ENCODE peak calls at places on chromosomes 11 and 22, in seven cellular contexts. One of them, this sample, is unnamed.

GRCh38 chr11:31645747-31646146 is 136.2 kb downstream of the ELP4 start:
- DNase-seq in endodermal cell: no peak
- DNase-seq in neural progenitor cell: no peak
- DNase-seq in left ventricle myocardium inferior: no peak
- DNase-seq in ovary: no peak
- DNase-seq in ascending aorta: no peak
- DNase-seq in heart left ventricle: no peak
- DNase-seq in this sample: no peak

GRCh38 chr11:41926339-41926738 is 466.9 kb upstream of the LRRC4C start:
- DNase-seq in endodermal cell: no peak
- DNase-seq in neural progenitor cell: no peak
- DNase-seq in left ventricle myocardium inferior: no peak
- DNase-seq in ovary: no peak
- DNase-seq in ascending aorta: no peak
- DNase-seq in heart left ventricle: no peak
- DNase-seq in this sample: no peak

GRCh38 chr11:35066783-35067476 is 72.0 kb upstream of the CD44 start:
- DNase-seq in endodermal cell: no peak
- DNase-seq in neural progenitor cell: no peak
- DNase-seq in left ventricle myocardium inferior: no peak
- DNase-seq in ovary: no peak
- DNase-seq in ascending aorta: no peak
- DNase-seq in heart left ventricle: no peak
- DNase-seq in this sample: no peak

GRCh38 chr22:48678171-48679135 is 1149.2 kb downstream of the BRD1 start:
- DNase-seq in endodermal cell: no peak
- DNase-seq in neural progenitor cell: no peak
- DNase-seq in left ventricle myocardium inferior: peak; percentile 11
- DNase-seq in ovary: no peak
- DNase-seq in ascending aorta: no peak
- DNase-seq in heart left ventricle: peak; percentile 41
- DNase-seq in this sample: no peak

GRCh38 chr22:38244106-38244505 is 28.7 kb downstream of the TMEM184B start:
- DNase-seq in endodermal cell: no peak
- DNase-seq in neural progenitor cell: no peak
- DNase-seq in left ventricle myocardium inferior: no peak
- DNase-seq in ovary: no peak
- DNase-seq in ascending aorta: no peak
- DNase-seq in heart left ventricle: no peak
- DNase-seq in this sample: no peak

GRCh38 chr11:26578998-26579635 is 7.1 kb upstream of the MUC15 start:
- DNase-seq in endodermal cell: no peak
- DNase-seq in neural progenitor cell: no peak
- DNase-seq in left ventricle myocardium inferior: no peak
- DNase-seq in ovary: no peak
- DNase-seq in ascending aorta: no peak
- DNase-seq in heart left ventricle: no peak
- DNase-seq in this sample: no peak

GRCh38 chr11:134758342-134758931 is 346.4 kb upstream of the B3GAT1 start:
- DNase-seq in endodermal cell: peak; percentile 37
- DNase-seq in neural progenitor cell: no peak
- DNase-seq in left ventricle myocardium inferior: no peak
- DNase-seq in ovary: no peak
- DNase-seq in ascending aorta: peak; percentile 21
- DNase-seq in heart left ventricle: no peak
- DNase-seq in this sample: no peak

GRCh38 chr11:29816359-29816758 is 200.5 kb downstream of the KCNA4 start:
- DNase-seq in endodermal cell: no peak
- DNase-seq in neural progenitor cell: no peak
- DNase-seq in left ventricle myocardium inferior: no peak
- DNase-seq in ovary: no peak
- DNase-seq in ascending aorta: no peak
- DNase-seq in heart left ventricle: no peak
- DNase-seq in this sample: no peak

GRCh38 chr22:49014227-49015201 is 813.2 kb downstream of the BRD1 start:
- DNase-seq in endodermal cell: peak; percentile 23
- DNase-seq in neural progenitor cell: no peak
- DNase-seq in left ventricle myocardium inferior: no peak
- DNase-seq in ovary: peak; percentile 47
- DNase-seq in ascending aorta: no peak
- DNase-seq in heart left ventricle: peak; percentile 44
- DNase-seq in this sample: peak; percentile 8

GRCh38 chr22:33875316-33875715 is 45.0 kb downstream of the LARGE1 start:
- DNase-seq in endodermal cell: no peak
- DNase-seq in neural progenitor cell: no peak
- DNase-seq in left ventricle myocardium inferior: peak; percentile 27
- DNase-seq in ovary: no peak
- DNase-seq in ascending aorta: no peak
- DNase-seq in heart left ventricle: no peak
- DNase-seq in this sample: no peak

GRCh38 chr22:19289475-19290161 is 1.9 kb downstream of the CLTCL1 start:
- DNase-seq in endodermal cell: no peak
- DNase-seq in neural progenitor cell: no peak
- DNase-seq in left ventricle myocardium inferior: no peak
- DNase-seq in ovary: no peak
- DNase-seq in ascending aorta: no peak
- DNase-seq in heart left ventricle: no peak
- DNase-seq in this sample: no peak

GRCh38 chr22:19292262-19293230 is 1.0 kb upstream of the CLTCL1 start:
- DNase-seq in endodermal cell: peak; percentile 52
- DNase-seq in neural progenitor cell: no peak
- DNase-seq in left ventricle myocardium inferior: peak; percentile 15
- DNase-seq in ovary: peak; percentile 52
- DNase-seq in ascending aorta: peak; percentile 68
- DNase-seq in heart left ventricle: no peak
- DNase-seq in this sample: no peak

GRCh38 chr22:19290400-19291217 is 910 bp downstream of the CLTCL1 start:
- DNase-seq in endodermal cell: peak; percentile 54
- DNase-seq in neural progenitor cell: no peak
- DNase-seq in left ventricle myocardium inferior: no peak
- DNase-seq in ovary: no peak
- DNase-seq in ascending aorta: no peak
- DNase-seq in heart left ventricle: no peak
- DNase-seq in this sample: no peak

GRCh38 chr22:19291580-19292261 is at the start of gene CLTCL1:
- DNase-seq in endodermal cell: peak; percentile 95
- DNase-seq in neural progenitor cell: peak; percentile 96
- DNase-seq in left ventricle myocardium inferior: peak; percentile 88
- DNase-seq in ovary: peak; percentile 89
- DNase-seq in ascending aorta: peak; percentile 82
- DNase-seq in heart left ventricle: peak; percentile 93
- DNase-seq in this sample: peak; percentile 60

DNA sequence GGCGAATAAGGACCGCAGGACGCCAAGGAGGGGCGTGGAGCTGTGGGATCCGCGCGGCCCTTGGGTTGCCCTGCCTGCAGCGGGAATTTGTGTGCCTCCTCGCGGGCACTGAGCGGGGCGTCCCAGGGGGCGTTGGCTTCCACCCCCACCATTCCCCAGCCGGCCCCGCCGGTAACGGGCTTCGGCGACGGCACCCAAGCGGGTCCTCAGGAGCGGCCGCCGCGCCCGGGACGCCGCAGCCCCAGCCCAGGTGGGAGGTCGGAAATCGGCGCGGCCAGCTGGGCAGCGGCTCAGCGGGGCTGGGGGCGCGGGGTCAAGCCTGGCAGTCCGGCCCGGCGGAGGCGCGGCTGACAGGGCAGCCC is 320 bp downstream of the CLTCL1 start:
- DNase-seq in endodermal cell: peak; percentile 74
- DNase-seq in neural progenitor cell: peak; percentile 73
- DNase-seq in left ventricle myocardium inferior: peak; percentile 47
- DNase-seq in ovary: no peak
- DNase-seq in ascending aorta: peak; percentile 69
- DNase-seq in heart left ventricle: peak; percentile 78
- DNase-seq in this sample: no peak
- H3K27ac ChIP-seq in endodermal cell: no peak overlapping the region
- H3K27ac ChIP-seq in neural progenitor cell: no peak overlapping the region
- H3K27ac ChIP-seq in left ventricle myocardium inferior: peak overlapping the region; percentile 87
- H3K27ac ChIP-seq in ovary: peak overlapping the region; percentile 13
- H3K27ac ChIP-seq in ascending aorta: peak overlapping the region; percentile 69
- H3K27ac ChIP-seq in heart left ventricle: peak overlapping the region; percentile 64
- H3K27ac ChIP-seq in this sample: peak overlapping the region; percentile 73

DNA sequence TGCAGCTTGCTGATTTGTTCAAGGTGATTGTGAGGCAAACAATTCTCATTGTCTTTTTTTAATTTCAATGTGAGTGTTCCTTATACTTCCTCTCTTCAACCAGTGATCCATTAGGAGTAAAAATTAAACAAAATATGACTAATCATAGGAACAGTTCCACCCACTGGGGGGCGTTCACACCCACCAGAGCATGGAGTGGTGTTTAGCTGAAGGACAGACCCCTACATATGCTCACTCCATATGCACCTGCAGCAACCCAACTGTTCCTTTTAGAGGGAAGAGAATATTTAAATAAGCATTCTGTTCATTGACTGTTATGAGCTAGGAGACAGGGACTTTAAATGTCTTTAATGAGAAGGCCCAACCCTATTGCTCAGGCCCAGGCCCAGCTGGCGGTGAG is 78.7 kb upstream of the DRD2 start:
- DNase-seq in endodermal cell: peak; percentile 49
- DNase-seq in neural progenitor cell: peak; percentile 31
- DNase-seq in left ventricle myocardium inferior: no peak
- DNase-seq in ovary: no peak
- DNase-seq in ascending aorta: no peak
- DNase-seq in heart left ventricle: no peak
- DNase-seq in this sample: no peak
- H3K4me1 ChIP-seq in endodermal cell: peaks cover 5% of the 10 kb centered on the region
- H3K4me1 ChIP-seq in neural progenitor cell: peaks cover 45% of the 10 kb centered on the region
- H3K4me1 ChIP-seq in left ventricle myocardium inferior: no peaks in the 10 kb centered on the region
- H3K4me1 ChIP-seq in ovary: no peaks in the 10 kb centered on the region
- H3K4me1 ChIP-seq in ascending aorta: no peaks in the 10 kb centered on the region
- H3K4me1 ChIP-seq in heart left ventricle: no peaks in the 10 kb centered on the region
- H3K4me1 ChIP-seq in this sample: no peaks in the 10 kb centered on the region

GRCh38 chr11:20003357-20003756 is 156.9 kb downstream of the DBX1 start:
- DNase-seq in endodermal cell: no peak
- DNase-seq in neural progenitor cell: no peak
- DNase-seq in left ventricle myocardium inferior: no peak
- DNase-seq in ovary: no peak
- DNase-seq in ascending aorta: no peak
- DNase-seq in heart left ventricle: no peak
- DNase-seq in this sample: no peak

GRCh38 chr11:19996591-19996990 is 163.7 kb downstream of the DBX1 start:
- DNase-seq in endodermal cell: no peak
- DNase-seq in neural progenitor cell: no peak
- DNase-seq in left ventricle myocardium inferior: no peak
- DNase-seq in ovary: no peak
- DNase-seq in ascending aorta: no peak
- DNase-seq in heart left ventricle: no peak
- DNase-seq in this sample: no peak

GRCh38 chr11:20000022-20000392 is 160.3 kb downstream of the DBX1 start:
- DNase-seq in endodermal cell: no peak
- DNase-seq in neural progenitor cell: no peak
- DNase-seq in left ventricle myocardium inferior: no peak
- DNase-seq in ovary: no peak
- DNase-seq in ascending aorta: no peak
- DNase-seq in heart left ventricle: no peak
- DNase-seq in this sample: no peak

GRCh38 chr11:20002312-20003216 is 157.7 kb downstream of the DBX1 start:
- DNase-seq in endodermal cell: no peak
- DNase-seq in neural progenitor cell: no peak
- DNase-seq in left ventricle myocardium inferior: no peak
- DNase-seq in ovary: no peak
- DNase-seq in ascending aorta: no peak
- DNase-seq in heart left ventricle: no peak
- DNase-seq in this sample: no peak

GRCh38 chr11:20000393-20001134 is 159.7 kb downstream of the DBX1 start:
- DNase-seq in endodermal cell: peak; percentile 94
- DNase-seq in neural progenitor cell: peak; percentile 91
- DNase-seq in left ventricle myocardium inferior: peak; percentile 51
- DNase-seq in ovary: no peak
- DNase-seq in ascending aorta: no peak
- DNase-seq in heart left ventricle: no peak
- DNase-seq in this sample: no peak
- H3K27ac ChIP-seq in endodermal cell: peak overlapping the region; percentile 22
- H3K27ac ChIP-seq in neural progenitor cell: no peak overlapping the region
- H3K27ac ChIP-seq in left ventricle myocardium inferior: peak overlapping the region; percentile 81
- H3K27ac ChIP-seq in ovary: no peak overlapping the region
- H3K27ac ChIP-seq in ascending aorta: no peak overlapping the region
- H3K27ac ChIP-seq in heart left ventricle: peak overlapping the region; percentile 51
- H3K27ac ChIP-seq in this sample: no peak overlapping the region

DNA sequence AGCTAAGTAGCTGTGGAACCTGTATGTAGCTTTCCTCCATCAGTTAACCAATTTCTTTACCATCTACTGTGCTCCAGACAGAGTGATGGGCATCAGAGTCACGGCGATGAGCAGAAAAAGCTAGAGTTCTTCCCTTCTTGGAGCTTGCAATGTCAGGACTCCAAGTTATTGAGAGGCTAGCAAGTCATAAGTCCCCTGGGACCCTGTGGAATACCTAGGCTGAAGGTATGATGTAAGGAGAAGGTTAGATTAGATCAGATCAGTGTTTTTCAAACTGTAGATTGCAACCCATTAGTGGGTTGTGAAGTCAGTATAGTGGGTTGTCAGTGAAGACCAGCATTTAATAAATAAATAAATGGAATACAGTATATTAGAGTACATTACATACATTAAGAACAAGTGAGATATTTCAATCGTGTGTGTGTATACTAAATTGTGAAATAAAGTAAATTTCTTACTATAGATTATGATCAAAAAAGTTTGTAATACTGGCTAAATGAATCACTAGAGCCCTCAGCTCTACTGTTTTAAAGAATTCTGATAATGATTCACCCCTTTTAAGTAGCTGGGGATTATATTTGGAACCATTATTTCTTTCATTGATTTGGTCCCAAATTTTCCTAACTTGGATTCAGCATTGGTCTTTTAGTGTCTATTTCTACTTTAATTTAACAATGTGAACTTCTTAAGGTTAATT is 52.3 kb downstream of the RASSF10 start:
- DNase-seq in endodermal cell: no peak
- DNase-seq in neural progenitor cell: no peak
- DNase-seq in left ventricle myocardium inferior: no peak
- DNase-seq in ovary: no peak
- DNase-seq in ascending aorta: no peak
- DNase-seq in heart left ventricle: no peak
- DNase-seq in this sample: no peak
- H3K4me1 ChIP-seq in endodermal cell: peaks cover 4% of the 10 kb centered on the region
- H3K4me1 ChIP-seq in neural progenitor cell: peaks cover 7% of the 10 kb centered on the region
- H3K4me1 ChIP-seq in left ventricle myocardium inferior: no peaks in the 10 kb centered on the region
- H3K4me1 ChIP-seq in ovary: no peaks in the 10 kb centered on the region
- H3K4me1 ChIP-seq in ascending aorta: no peaks in the 10 kb centered on the region
- H3K4me1 ChIP-seq in heart left ventricle: no peaks in the 10 kb centered on the region
- H3K4me1 ChIP-seq in this sample: no peaks in the 10 kb centered on the region

GRCh38 chr11:46063138-46063537 is 58.1 kb downstream of the PHF21A start:
- DNase-seq in endodermal cell: no peak
- DNase-seq in neural progenitor cell: no peak
- DNase-seq in left ventricle myocardium inferior: no peak
- DNase-seq in ovary: no peak
- DNase-seq in ascending aorta: no peak
- DNase-seq in heart left ventricle: no peak
- DNase-seq in this sample: no peak
- H3K27ac ChIP-seq in endodermal cell: no peak overlapping the region
- H3K27ac ChIP-seq in neural progenitor cell: no peak overlapping the region
- H3K27ac ChIP-seq in left ventricle myocardium inferior: no peak overlapping the region
- H3K27ac ChIP-seq in ovary: no peak overlapping the region
- H3K27ac ChIP-seq in ascending aorta: no peak overlapping the region
- H3K27ac ChIP-seq in heart left ventricle: no peak overlapping the region
- H3K27ac ChIP-seq in this sample: no peak overlapping the region

DNA sequence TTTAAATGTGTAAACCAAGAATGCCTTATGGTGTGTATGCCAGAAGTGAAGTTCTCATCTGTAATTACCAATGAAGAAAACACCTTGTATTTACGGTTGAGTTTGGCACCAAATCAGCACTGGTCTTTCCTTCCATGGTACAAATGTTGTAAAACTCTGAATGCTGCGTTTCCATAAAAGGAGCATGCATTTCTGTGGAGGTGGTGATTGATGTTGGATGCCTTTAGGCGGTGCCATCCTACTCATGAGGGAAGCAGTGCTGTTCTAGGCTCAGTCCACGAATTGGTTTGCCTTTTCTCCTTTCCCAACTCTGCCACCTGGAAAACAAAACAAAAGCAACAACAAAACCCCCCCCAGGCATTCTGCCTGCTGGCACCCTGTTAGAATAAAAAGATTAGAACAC is 124.4 kb downstream of the TEAD1 start:
- DNase-seq in endodermal cell: no peak
- DNase-seq in neural progenitor cell: no peak
- DNase-seq in left ventricle myocardium inferior: no peak
- DNase-seq in ovary: no peak
- DNase-seq in ascending aorta: no peak
- DNase-seq in heart left ventricle: no peak
- DNase-seq in this sample: no peak
- H3K4me1 ChIP-seq in endodermal cell: peaks cover 52% of the 10 kb centered on the region
- H3K4me1 ChIP-seq in neural progenitor cell: peaks cover 72% of the 10 kb centered on the region
- H3K4me1 ChIP-seq in left ventricle myocardium inferior: peaks cover 50% of the 10 kb centered on the region
- H3K4me1 ChIP-seq in ovary: peaks cover 32% of the 10 kb centered on the region
- H3K4me1 ChIP-seq in ascending aorta: peaks cover 13% of the 10 kb centered on the region
- H3K4me1 ChIP-seq in heart left ventricle: peaks cover 55% of the 10 kb centered on the region
- H3K4me1 ChIP-seq in this sample: no peaks in the 10 kb centered on the region